ENCODE peak calls at places on chromosomes 2 and 18, in eight cellular contexts. W is tibial artery, B is heart right ventricle, P is psoas muscle, Z is kidney, X is fibroblast of lung, U is neural progenitor cell, N is breast epithelium. Q is an unnamed sample.

GRCh38 chr2:134261398-134262131 is 7.7 kb downstream of the MGAT5 start:
- DNase-seq in Z (no peak), P (no peak), W (no peak), B (no peak), U (peak; percentile 25), N (no peak), X (no peak), Q (no peak)

GRCh38 chr2:85997016-85997970 is 108.4 kb downstream of the POLR1A start:
- DNase-seq in W (peak; percentile 60), P (peak; percentile 76), X (peak; percentile 63), N (peak; percentile 50), Z (no peak), U (no peak), B (no peak), Q (no peak)

GRCh38 chr18:49305688-49306336 is 154.6 kb downstream of the DYM start:
- DNase-seq in N (no peak), P (no peak), B (no peak), W (no peak), X (no peak), U (no peak), Z (no peak), Q (no peak)

GRCh38 chr18:79394438-79395307 is 1.1 kb upstream of the NFATC1 start:
- DNase-seq in Z (peak; percentile 82), W (peak; percentile 60), X (peak; percentile 56), P (peak; percentile 71), B (peak; percentile 69), U (peak; percentile 68), N (no peak), Q (peak; percentile 55)

GRCh38 chr18:49476664-49477411 is 10.2 kb downstream of the C18orf32 start:
- DNase-seq in N (no peak), Z (no peak), B (no peak), X (peak; percentile 78), W (no peak), U (no peak), P (no peak), Q (no peak)

GRCh38 chr2:188664391-188664790 is 309.8 kb upstream of the COL3A1 start:
- DNase-seq in N (no peak), U (no peak), Z (no peak), X (no peak), B (peak; percentile 3), P (no peak), W (peak; percentile 19), Q (no peak)

GRCh38 chr2:1738646-1739302 is 5.5 kb downstream of the PXDN start:
- DNase-seq in B (no peak), U (no peak), P (no peak), Z (peak; percentile 29), X (peak; percentile 64), N (no peak), W (no peak), Q (no peak)

GRCh38 chr2:203059567-203059966 is 44.9 kb downstream of the NBEAL1 start:
- DNase-seq in U (no peak), P (no peak), N (no peak), Z (no peak), W (no peak), X (no peak), B (no peak), Q (no peak)

GRCh38 chr2:172639823-172640222 is 83.9 kb downstream of the PDK1 start:
- DNase-seq in U (no peak), P (no peak), B (no peak), W (no peak), Z (no peak), X (peak; percentile 91), N (no peak), Q (no peak)

GRCh38 chr2:231648579-231649174 is 56.0 kb downstream of the TEX44 start:
- DNase-seq in N (peak; percentile 92), U (peak; percentile 69), B (peak; percentile 68), W (peak; percentile 63), X (peak; percentile 36), Z (peak; percentile 91), P (peak; percentile 87), Q (peak; percentile 12)

GRCh38 chr2:233143700-233144331 is 83.7 kb downstream of the INPP5D start:
- DNase-seq in B (no peak), X (no peak), Z (no peak), W (no peak), U (no peak), P (no peak), N (no peak), Q (no peak)

GRCh38 chr2:46283693-46284092 is 13.5 kb upstream of the EPAS1 start:
- DNase-seq in P (no peak), X (no peak), W (no peak), U (no peak), Z (no peak), B (no peak), N (no peak), Q (no peak)
- H3K27ac ChIP-seq in P (no peak overlapping the region), X (no peak overlapping the region), W (no peak overlapping the region), U (no peak overlapping the region), Z (no peak overlapping the region), B (no peak overlapping the region), N (no peak overlapping the region), Q (no peak overlapping the region)

GRCh38 chr18:13222371-13223281 is 4.1 kb downstream of the LDLRAD4 start:
- DNase-seq in Z (peak; percentile 95), X (peak; percentile 63), B (peak; percentile 79), U (no peak), W (peak; percentile 65), N (no peak), P (peak; percentile 82), Q (no peak)
- H3K4me3 ChIP-seq in Z (peak overlapping the region; percentile 14), X (no peak overlapping the region), B (peak overlapping the region; percentile 24), U (no peak overlapping the region), W (peak overlapping the region; percentile 9), N (peak overlapping the region; percentile 3), P (peak overlapping the region; percentile 92), Q (no peak overlapping the region)

DNA sequence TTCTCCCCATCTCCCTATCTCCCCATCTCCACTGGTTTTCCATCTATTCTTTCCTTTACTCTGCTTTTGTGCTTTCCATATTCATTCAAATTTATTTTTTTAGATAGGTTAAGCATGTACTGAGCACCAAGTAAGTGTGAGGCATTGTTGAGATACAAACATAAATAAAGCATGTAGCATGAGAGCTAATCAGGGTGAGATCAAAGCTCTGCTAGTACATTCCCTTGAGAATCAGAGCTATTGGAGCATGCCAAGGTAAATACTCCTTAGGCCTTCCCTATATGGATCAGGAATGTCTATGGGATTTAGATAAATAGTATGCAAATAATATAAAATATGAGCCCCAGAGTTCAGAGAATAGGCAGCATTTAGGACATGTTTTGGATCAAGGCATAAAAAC is 25.3 kb downstream of the BABAM2 start:
- DNase-seq in W (no peak), X (peak; percentile 23), Z (no peak), P (no peak), B (no peak), U (no peak), N (no peak), Q (no peak)
- H3K27ac ChIP-seq in W (peak overlapping the region; percentile 77), X (no peak overlapping the region), Z (peak overlapping the region; percentile 95), P (peak overlapping the region; percentile 84), B (no peak overlapping the region), U (no peak overlapping the region), N (peak overlapping the region; percentile 60), Q (no peak overlapping the region)

GRCh38 chr2:75208738-75209137 is 9.4 kb upstream of the TACR1 start:
- DNase-seq in B (no peak), P (no peak), Z (no peak), W (no peak), N (no peak), U (no peak), X (no peak), Q (no peak)

GRCh38 chr2:75210409-75210808 is 11.1 kb upstream of the TACR1 start:
- DNase-seq in N (no peak), X (no peak), U (no peak), P (no peak), W (no peak), Z (no peak), B (no peak), Q (no peak)

GRCh38 chr2:75211371-75211770 is 12.1 kb upstream of the TACR1 start:
- DNase-seq in U (no peak), Z (no peak), P (no peak), W (no peak), B (no peak), N (no peak), X (no peak), Q (no peak)
- H3K4me3 ChIP-seq in U (no peak overlapping the region), Z (no peak overlapping the region), P (no peak overlapping the region), W (no peak overlapping the region), B (no peak overlapping the region), N (no peak overlapping the region), X (no peak overlapping the region), Q (no peak overlapping the region)

GRCh38 chr2:30692829-30693265 is 114.4 kb downstream of the CAPN13 start:
- DNase-seq in P (no peak), U (no peak), X (no peak), W (no peak), N (no peak), Z (no peak), B (no peak), Q (no peak)

GRCh38 chr2:30691948-30692828 is 115.1 kb downstream of the CAPN13 start:
- DNase-seq in W (no peak), Z (no peak), N (no peak), P (peak; percentile 64), X (no peak), B (no peak), U (no peak), Q (no peak)

GRCh38 chr2:30693821-30694281 is 113.4 kb downstream of the CAPN13 start:
- DNase-seq in P (no peak), N (no peak), U (no peak), B (no peak), Z (no peak), X (no peak), W (no peak), Q (no peak)

GRCh38 chr2:30695749-30696148 is 111.5 kb downstream of the CAPN13 start:
- DNase-seq in N (no peak), P (no peak), U (no peak), Z (no peak), B (no peak), X (no peak), W (no peak), Q (no peak)

DNA sequence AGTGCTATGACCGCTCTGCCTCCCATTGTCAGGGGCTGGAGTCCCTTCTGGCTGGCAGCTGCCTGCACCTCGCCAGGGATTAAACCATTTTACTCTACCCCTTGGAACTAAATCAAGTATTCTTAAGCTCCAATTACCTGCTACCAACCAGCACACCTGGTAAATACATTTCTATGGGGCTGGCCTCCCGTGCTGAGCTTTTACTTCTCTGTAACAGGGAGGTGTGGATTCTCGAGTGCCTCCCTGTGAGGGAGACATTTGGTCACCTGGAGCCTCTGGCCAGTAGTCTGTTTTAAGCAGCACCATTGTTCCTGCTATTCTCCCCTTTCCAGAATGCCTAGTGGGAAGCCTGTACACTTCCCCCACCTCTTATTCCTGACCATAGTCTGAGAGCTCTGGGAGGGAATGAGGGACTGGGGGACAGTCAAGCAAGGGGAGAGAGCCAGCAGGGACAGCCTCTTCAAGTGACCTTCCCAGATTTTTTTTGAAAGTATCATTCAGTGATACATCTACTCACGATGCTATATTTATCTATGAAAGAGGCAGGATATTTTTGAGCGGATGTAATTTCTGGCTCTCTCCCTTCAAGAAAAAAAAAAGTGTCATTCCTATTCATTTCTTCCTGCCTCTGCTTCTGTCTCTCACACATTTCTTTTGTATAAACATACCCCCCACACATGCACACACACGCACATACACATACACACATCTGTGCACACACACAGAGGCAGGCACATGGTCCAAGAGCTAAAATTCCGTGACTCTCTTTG is 112.8 kb downstream of the CAPN13 start:
- DNase-seq in P (no peak), X (peak; percentile 33), N (no peak), Z (no peak), B (no peak), W (no peak), U (no peak), Q (no peak)
- H3K27ac ChIP-seq in P (peak overlapping the region; percentile 41), X (no peak overlapping the region), N (peak overlapping the region; percentile 8), Z (no peak overlapping the region), B (peak overlapping the region; percentile 42), W (peak overlapping the region; percentile 87), U (no peak overlapping the region), Q (no peak overlapping the region)

GRCh38 chr2:101388232-101388631 is 929 bp upstream of the CREG2 start:
- DNase-seq in X (peak; percentile 77), Z (no peak), P (no peak), W (no peak), B (no peak), N (no peak), U (no peak), Q (no peak)
- H3K4me3 ChIP-seq in X (no peak overlapping the region), Z (no peak overlapping the region), P (no peak overlapping the region), W (no peak overlapping the region), B (no peak overlapping the region), N (no peak overlapping the region), U (no peak overlapping the region), Q (no peak overlapping the region)

Q was measured in effector memory CD4-positive, alpha-beta T cell.